ENCODE peak calls at places on chromosomes 1 and 21, in seven cellular contexts. One of them, this sample, is unnamed.

GRCh38 chr1:229461032-229461668 is 27.3 kb upstream of the ACTA1 start:
- DNase-seq in uterus: no peak
- DNase-seq in AG08395: no peak
- DNase-seq in fibroblast of mammary gland: no peak
- DNase-seq in body of pancreas: no peak
- DNase-seq in hepatic stellate cell: no peak
- DNase-seq in germinal center: no peak
- DNase-seq in this sample: no peak

GRCh38 chr1:7491089-7491817 is 279.8 kb upstream of the VAMP3 start:
- DNase-seq in uterus: peak; percentile 32
- DNase-seq in AG08395: peak; percentile 76
- DNase-seq in fibroblast of mammary gland: peak; percentile 38
- DNase-seq in body of pancreas: no peak
- DNase-seq in hepatic stellate cell: no peak
- DNase-seq in germinal center: no peak
- DNase-seq in this sample: peak; percentile 43

GRCh38 chr1:185244015-185244747 is 72.9 kb downstream of the IVNS1ABP start:
- DNase-seq in uterus: no peak
- DNase-seq in AG08395: peak; percentile 38
- DNase-seq in fibroblast of mammary gland: peak; percentile 89
- DNase-seq in body of pancreas: no peak
- DNase-seq in hepatic stellate cell: no peak
- DNase-seq in germinal center: no peak
- DNase-seq in this sample: no peak

GRCh38 chr1:1228596-1229321 is 3.0 kb downstream of the SDF4 start:
- DNase-seq in uterus: no peak
- DNase-seq in AG08395: no peak
- DNase-seq in fibroblast of mammary gland: no peak
- DNase-seq in body of pancreas: no peak
- DNase-seq in hepatic stellate cell: no peak
- DNase-seq in germinal center: no peak
- DNase-seq in this sample: no peak

GRCh38 chr1:54971317-54971791 is 9.1 kb upstream of the TMEM61 start:
- DNase-seq in uterus: no peak
- DNase-seq in AG08395: no peak
- DNase-seq in fibroblast of mammary gland: peak; percentile 17
- DNase-seq in body of pancreas: no peak
- DNase-seq in hepatic stellate cell: no peak
- DNase-seq in germinal center: no peak
- DNase-seq in this sample: no peak

GRCh38 chr21:43921979-43922945 is 57.2 kb downstream of the AGPAT3 start:
- DNase-seq in uterus: no peak
- DNase-seq in AG08395: no peak
- DNase-seq in fibroblast of mammary gland: peak; percentile 38
- DNase-seq in body of pancreas: no peak
- DNase-seq in hepatic stellate cell: no peak
- DNase-seq in germinal center: peak; percentile 21
- DNase-seq in this sample: no peak

GRCh38 chr1:5917281-5917590 is 75.0 kb downstream of the NPHP4 start:
- DNase-seq in uterus: no peak
- DNase-seq in AG08395: no peak
- DNase-seq in fibroblast of mammary gland: no peak
- DNase-seq in body of pancreas: no peak
- DNase-seq in hepatic stellate cell: no peak
- DNase-seq in germinal center: no peak
- DNase-seq in this sample: no peak

GRCh38 chr1:214303538-214303937 is 22.6 kb downstream of the SMYD2 start:
- DNase-seq in uterus: no peak
- DNase-seq in AG08395: no peak
- DNase-seq in fibroblast of mammary gland: peak; percentile 45
- DNase-seq in body of pancreas: no peak
- DNase-seq in hepatic stellate cell: peak; percentile 45
- DNase-seq in germinal center: no peak
- DNase-seq in this sample: no peak

GRCh38 chr1:37189111-37189510 is 154.8 kb upstream of the GRIK3 start:
- DNase-seq in uterus: no peak
- DNase-seq in AG08395: no peak
- DNase-seq in fibroblast of mammary gland: no peak
- DNase-seq in body of pancreas: no peak
- DNase-seq in hepatic stellate cell: no peak
- DNase-seq in germinal center: no peak
- DNase-seq in this sample: peak; percentile 32